ENCODE peak calls at places on chromosomes 2 and 18, in six cellular contexts. One of them, this sample, is unnamed.

GRCh38 chr2:68390600-68390999 is 25.5 kb downstream of the PLEK start:
- DNase-seq in anterior cingulate cortex: no peak
- DNase-seq in SK-N-MC: no peak
- DNase-seq in activated CD8-positive, alpha-beta memory T cell treated with anti-CD3 and anti-CD28 coated beads for 48 hours: no peak
- DNase-seq in GM23248: no peak
- DNase-seq in activated naive CD4-positive, alpha-beta T cell treated with Interleukin-2 at 50 U/mL for 16 hours: no peak
- DNase-seq in this sample: no peak

GRCh38 chr2:151553-152328 is 105.4 kb upstream of the FAM110C start:
- DNase-seq in anterior cingulate cortex: no peak
- DNase-seq in SK-N-MC: no peak
- DNase-seq in activated CD8-positive, alpha-beta memory T cell treated with anti-CD3 and anti-CD28 coated beads for 48 hours: no peak
- DNase-seq in GM23248: no peak
- DNase-seq in activated naive CD4-positive, alpha-beta T cell treated with Interleukin-2 at 50 U/mL for 16 hours: no peak
- DNase-seq in this sample: no peak

GRCh38 chr2:74481961-74482800 is 617 bp downstream of the CCDC142 start:
- DNase-seq in anterior cingulate cortex: no peak
- DNase-seq in SK-N-MC: no peak
- DNase-seq in activated CD8-positive, alpha-beta memory T cell treated with anti-CD3 and anti-CD28 coated beads for 48 hours: no peak
- DNase-seq in GM23248: peak
- DNase-seq in activated naive CD4-positive, alpha-beta T cell treated with Interleukin-2 at 50 U/mL for 16 hours: peak
- DNase-seq in this sample: peak

GRCh38 chr18:22800551-22800951 is 132.6 kb upstream of the RBBP8 start:
- DNase-seq in anterior cingulate cortex: no peak
- DNase-seq in SK-N-MC: no peak
- DNase-seq in activated CD8-positive, alpha-beta memory T cell treated with anti-CD3 and anti-CD28 coated beads for 48 hours: no peak
- DNase-seq in GM23248: peak
- DNase-seq in activated naive CD4-positive, alpha-beta T cell treated with Interleukin-2 at 50 U/mL for 16 hours: no peak
- DNase-seq in this sample: peak

GRCh38 chr2:201267278-201268030 is 7.1 kb downstream of the CASP8 start:
- DNase-seq in anterior cingulate cortex: no peak
- DNase-seq in SK-N-MC: no peak
- DNase-seq in activated CD8-positive, alpha-beta memory T cell treated with anti-CD3 and anti-CD28 coated beads for 48 hours: no peak
- DNase-seq in GM23248: no peak
- DNase-seq in activated naive CD4-positive, alpha-beta T cell treated with Interleukin-2 at 50 U/mL for 16 hours: peak
- DNase-seq in this sample: no peak

GRCh38 chr2:205759286-205759685 is 77.0 kb downstream of the NRP2 start:
- DNase-seq in anterior cingulate cortex: no peak
- DNase-seq in SK-N-MC: no peak
- DNase-seq in activated CD8-positive, alpha-beta memory T cell treated with anti-CD3 and anti-CD28 coated beads for 48 hours: no peak
- DNase-seq in GM23248: no peak
- DNase-seq in activated naive CD4-positive, alpha-beta T cell treated with Interleukin-2 at 50 U/mL for 16 hours: no peak
- DNase-seq in this sample: no peak

GRCh38 chr2:144515425-144515693 is 4.6 kb downstream of the ZEB2 start:
- DNase-seq in anterior cingulate cortex: no peak
- DNase-seq in SK-N-MC: no peak
- DNase-seq in activated CD8-positive, alpha-beta memory T cell treated with anti-CD3 and anti-CD28 coated beads for 48 hours: no peak
- DNase-seq in GM23248: no peak
- DNase-seq in activated naive CD4-positive, alpha-beta T cell treated with Interleukin-2 at 50 U/mL for 16 hours: no peak
- DNase-seq in this sample: no peak

GRCh38 chr18:78681934-78682333 is 297.7 kb upstream of the SALL3 start:
- DNase-seq in anterior cingulate cortex: no peak
- DNase-seq in SK-N-MC: no peak
- DNase-seq in activated CD8-positive, alpha-beta memory T cell treated with anti-CD3 and anti-CD28 coated beads for 48 hours: no peak
- DNase-seq in GM23248: no peak
- DNase-seq in activated naive CD4-positive, alpha-beta T cell treated with Interleukin-2 at 50 U/mL for 16 hours: no peak
- DNase-seq in this sample: no peak

GRCh38 chr2:217325810-217326209 is 465.9 kb upstream of the TNP1 start:
- DNase-seq in anterior cingulate cortex: no peak
- DNase-seq in SK-N-MC: no peak
- DNase-seq in activated CD8-positive, alpha-beta memory T cell treated with anti-CD3 and anti-CD28 coated beads for 48 hours: no peak
- DNase-seq in GM23248: no peak
- DNase-seq in activated naive CD4-positive, alpha-beta T cell treated with Interleukin-2 at 50 U/mL for 16 hours: no peak
- DNase-seq in this sample: no peak

GRCh38 chr2:198930170-198930569 is 527.6 kb downstream of the SATB2 start:
- DNase-seq in anterior cingulate cortex: no peak
- DNase-seq in SK-N-MC: no peak
- DNase-seq in activated CD8-positive, alpha-beta memory T cell treated with anti-CD3 and anti-CD28 coated beads for 48 hours: no peak
- DNase-seq in GM23248: peak
- DNase-seq in activated naive CD4-positive, alpha-beta T cell treated with Interleukin-2 at 50 U/mL for 16 hours: no peak
- DNase-seq in this sample: peak

GRCh38 chr2:228690681-228691080 is 509.2 kb upstream of the SPHKAP start:
- DNase-seq in anterior cingulate cortex: no peak
- DNase-seq in SK-N-MC: no peak
- DNase-seq in activated CD8-positive, alpha-beta memory T cell treated with anti-CD3 and anti-CD28 coated beads for 48 hours: no peak
- DNase-seq in GM23248: no peak
- DNase-seq in activated naive CD4-positive, alpha-beta T cell treated with Interleukin-2 at 50 U/mL for 16 hours: no peak
- DNase-seq in this sample: no peak

GRCh38 chr18:6482198-6482977 is 67.7 kb upstream of the L3MBTL4 start:
- DNase-seq in anterior cingulate cortex: peak
- DNase-seq in SK-N-MC: no peak
- DNase-seq in activated CD8-positive, alpha-beta memory T cell treated with anti-CD3 and anti-CD28 coated beads for 48 hours: no peak
- DNase-seq in GM23248: peak
- DNase-seq in activated naive CD4-positive, alpha-beta T cell treated with Interleukin-2 at 50 U/mL for 16 hours: no peak
- DNase-seq in this sample: peak

GRCh38 chr2:171166328-171166983 is 5.8 kb upstream of the TLK1 start:
- DNase-seq in anterior cingulate cortex: no peak
- DNase-seq in SK-N-MC: no peak
- DNase-seq in activated CD8-positive, alpha-beta memory T cell treated with anti-CD3 and anti-CD28 coated beads for 48 hours: no peak
- DNase-seq in GM23248: no peak
- DNase-seq in activated naive CD4-positive, alpha-beta T cell treated with Interleukin-2 at 50 U/mL for 16 hours: no peak
- DNase-seq in this sample: no peak

GRCh38 chr2:199463000-199463692 is 5.4 kb upstream of the SATB2 start:
- DNase-seq in anterior cingulate cortex: peak
- DNase-seq in SK-N-MC: no peak
- DNase-seq in activated CD8-positive, alpha-beta memory T cell treated with anti-CD3 and anti-CD28 coated beads for 48 hours: peak
- DNase-seq in GM23248: peak
- DNase-seq in activated naive CD4-positive, alpha-beta T cell treated with Interleukin-2 at 50 U/mL for 16 hours: peak
- DNase-seq in this sample: peak

GRCh38 chr2:138122891-138123290 is 158.6 kb downstream of the HNMT start:
- DNase-seq in anterior cingulate cortex: no peak
- DNase-seq in SK-N-MC: no peak
- DNase-seq in activated CD8-positive, alpha-beta memory T cell treated with anti-CD3 and anti-CD28 coated beads for 48 hours: no peak
- DNase-seq in GM23248: peak
- DNase-seq in activated naive CD4-positive, alpha-beta T cell treated with Interleukin-2 at 50 U/mL for 16 hours: no peak
- DNase-seq in this sample: no peak

GRCh38 chr2:182831912-182832311 is 34.5 kb downstream of the FRZB start:
- DNase-seq in anterior cingulate cortex: no peak
- DNase-seq in SK-N-MC: no peak
- DNase-seq in activated CD8-positive, alpha-beta memory T cell treated with anti-CD3 and anti-CD28 coated beads for 48 hours: no peak
- DNase-seq in GM23248: no peak
- DNase-seq in activated naive CD4-positive, alpha-beta T cell treated with Interleukin-2 at 50 U/mL for 16 hours: no peak
- DNase-seq in this sample: no peak

GRCh38 chr18:58525517-58525916 is 103.4 kb downstream of the ALPK2 start:
- DNase-seq in anterior cingulate cortex: no peak
- DNase-seq in SK-N-MC: no peak
- DNase-seq in activated CD8-positive, alpha-beta memory T cell treated with anti-CD3 and anti-CD28 coated beads for 48 hours: no peak
- DNase-seq in GM23248: peak
- DNase-seq in activated naive CD4-positive, alpha-beta T cell treated with Interleukin-2 at 50 U/mL for 16 hours: peak
- DNase-seq in this sample: peak

GRCh38 chr2:53640466-53640865 is 127.1 kb upstream of the CHAC2 start:
- DNase-seq in anterior cingulate cortex: no peak
- DNase-seq in SK-N-MC: no peak
- DNase-seq in activated CD8-positive, alpha-beta memory T cell treated with anti-CD3 and anti-CD28 coated beads for 48 hours: no peak
- DNase-seq in GM23248: no peak
- DNase-seq in activated naive CD4-positive, alpha-beta T cell treated with Interleukin-2 at 50 U/mL for 16 hours: no peak
- DNase-seq in this sample: peak

GRCh38 chr2:120726245-120726644 is 9.4 kb upstream of the GLI2 start:
- DNase-seq in anterior cingulate cortex: no peak
- DNase-seq in SK-N-MC: no peak
- DNase-seq in activated CD8-positive, alpha-beta memory T cell treated with anti-CD3 and anti-CD28 coated beads for 48 hours: no peak
- DNase-seq in GM23248: no peak
- DNase-seq in activated naive CD4-positive, alpha-beta T cell treated with Interleukin-2 at 50 U/mL for 16 hours: no peak
- DNase-seq in this sample: no peak

GRCh38 chr2:59000796-59001195 is 759.7 kb upstream of the FANCL start:
- DNase-seq in anterior cingulate cortex: no peak
- DNase-seq in SK-N-MC: no peak
- DNase-seq in activated CD8-positive, alpha-beta memory T cell treated with anti-CD3 and anti-CD28 coated beads for 48 hours: no peak
- DNase-seq in GM23248: no peak
- DNase-seq in activated naive CD4-positive, alpha-beta T cell treated with Interleukin-2 at 50 U/mL for 16 hours: no peak
- DNase-seq in this sample: peak

GRCh38 chr2:65823511-65823910 is 391.1 kb upstream of the SPRED2 start:
- DNase-seq in anterior cingulate cortex: no peak
- DNase-seq in SK-N-MC: no peak
- DNase-seq in activated CD8-positive, alpha-beta memory T cell treated with anti-CD3 and anti-CD28 coated beads for 48 hours: no peak
- DNase-seq in GM23248: no peak
- DNase-seq in activated naive CD4-positive, alpha-beta T cell treated with Interleukin-2 at 50 U/mL for 16 hours: no peak
- DNase-seq in this sample: no peak

GRCh38 chr2:213087040-213087439 is 64.4 kb downstream of the IKZF2 start:
- DNase-seq in anterior cingulate cortex: no peak
- DNase-seq in SK-N-MC: no peak
- DNase-seq in activated CD8-positive, alpha-beta memory T cell treated with anti-CD3 and anti-CD28 coated beads for 48 hours: no peak
- DNase-seq in GM23248: no peak
- DNase-seq in activated naive CD4-positive, alpha-beta T cell treated with Interleukin-2 at 50 U/mL for 16 hours: no peak
- DNase-seq in this sample: no peak

GRCh38 chr18:35635171-35635570 is 53.6 kb downstream of the GALNT1 start:
- DNase-seq in anterior cingulate cortex: no peak
- DNase-seq in SK-N-MC: no peak
- DNase-seq in activated CD8-positive, alpha-beta memory T cell treated with anti-CD3 and anti-CD28 coated beads for 48 hours: no peak
- DNase-seq in GM23248: peak
- DNase-seq in activated naive CD4-positive, alpha-beta T cell treated with Interleukin-2 at 50 U/mL for 16 hours: no peak
- DNase-seq in this sample: peak

GRCh38 chr18:61549889-61550288 is 216.7 kb downstream of the CDH20 start:
- DNase-seq in anterior cingulate cortex: no peak
- DNase-seq in SK-N-MC: no peak
- DNase-seq in activated CD8-positive, alpha-beta memory T cell treated with anti-CD3 and anti-CD28 coated beads for 48 hours: no peak
- DNase-seq in GM23248: no peak
- DNase-seq in activated naive CD4-positive, alpha-beta T cell treated with Interleukin-2 at 50 U/mL for 16 hours: no peak
- DNase-seq in this sample: no peak

GRCh38 chr2:168494190-168494711 is 38.2 kb downstream of the CERS6 start:
- DNase-seq in anterior cingulate cortex: no peak
- DNase-seq in SK-N-MC: no peak
- DNase-seq in activated CD8-positive, alpha-beta memory T cell treated with anti-CD3 and anti-CD28 coated beads for 48 hours: no peak
- DNase-seq in GM23248: peak
- DNase-seq in activated naive CD4-positive, alpha-beta T cell treated with Interleukin-2 at 50 U/mL for 16 hours: no peak
- DNase-seq in this sample: no peak

GRCh38 chr2:108585446-108585845 is 51.2 kb downstream of the LIMS1 start:
- DNase-seq in anterior cingulate cortex: no peak
- DNase-seq in SK-N-MC: no peak
- DNase-seq in activated CD8-positive, alpha-beta memory T cell treated with anti-CD3 and anti-CD28 coated beads for 48 hours: no peak
- DNase-seq in GM23248: no peak
- DNase-seq in activated naive CD4-positive, alpha-beta T cell treated with Interleukin-2 at 50 U/mL for 16 hours: no peak
- DNase-seq in this sample: no peak

GRCh38 chr2:28587526-28588230 is 91.8 kb downstream of the PLB1 start:
- DNase-seq in anterior cingulate cortex: no peak
- DNase-seq in SK-N-MC: no peak
- DNase-seq in activated CD8-positive, alpha-beta memory T cell treated with anti-CD3 and anti-CD28 coated beads for 48 hours: no peak
- DNase-seq in GM23248: no peak
- DNase-seq in activated naive CD4-positive, alpha-beta T cell treated with Interleukin-2 at 50 U/mL for 16 hours: no peak
- DNase-seq in this sample: no peak

GRCh38 chr2:80238692-80239469 is 65.7 kb downstream of the LRRTM1 start:
- DNase-seq in anterior cingulate cortex: no peak
- DNase-seq in SK-N-MC: no peak
- DNase-seq in activated CD8-positive, alpha-beta memory T cell treated with anti-CD3 and anti-CD28 coated beads for 48 hours: no peak
- DNase-seq in GM23248: peak
- DNase-seq in activated naive CD4-positive, alpha-beta T cell treated with Interleukin-2 at 50 U/mL for 16 hours: no peak
- DNase-seq in this sample: peak

GRCh38 chr18:34494359-34494696 is 215.8 kb upstream of the DTNA start:
- DNase-seq in anterior cingulate cortex: peak
- DNase-seq in SK-N-MC: no peak
- DNase-seq in activated CD8-positive, alpha-beta memory T cell treated with anti-CD3 and anti-CD28 coated beads for 48 hours: no peak
- DNase-seq in GM23248: no peak
- DNase-seq in activated naive CD4-positive, alpha-beta T cell treated with Interleukin-2 at 50 U/mL for 16 hours: no peak
- DNase-seq in this sample: no peak

GRCh38 chr2:203484266-203485112 is 50.6 kb downstream of the RAPH1 start:
- DNase-seq in anterior cingulate cortex: no peak
- DNase-seq in SK-N-MC: no peak
- DNase-seq in activated CD8-positive, alpha-beta memory T cell treated with anti-CD3 and anti-CD28 coated beads for 48 hours: no peak
- DNase-seq in GM23248: no peak
- DNase-seq in activated naive CD4-positive, alpha-beta T cell treated with Interleukin-2 at 50 U/mL for 16 hours: peak
- DNase-seq in this sample: peak

GRCh38 chr2:162333968-162334367 is 10.0 kb upstream of the GCA start:
- DNase-seq in anterior cingulate cortex: no peak
- DNase-seq in SK-N-MC: no peak
- DNase-seq in activated CD8-positive, alpha-beta memory T cell treated with anti-CD3 and anti-CD28 coated beads for 48 hours: no peak
- DNase-seq in GM23248: peak
- DNase-seq in activated naive CD4-positive, alpha-beta T cell treated with Interleukin-2 at 50 U/mL for 16 hours: peak
- DNase-seq in this sample: peak

GRCh38 chr2:136013286-136013685 is 27.9 kb upstream of the DARS1 start:
- DNase-seq in anterior cingulate cortex: no peak
- DNase-seq in SK-N-MC: no peak
- DNase-seq in activated CD8-positive, alpha-beta memory T cell treated with anti-CD3 and anti-CD28 coated beads for 48 hours: no peak
- DNase-seq in GM23248: no peak
- DNase-seq in activated naive CD4-positive, alpha-beta T cell treated with Interleukin-2 at 50 U/mL for 16 hours: no peak
- DNase-seq in this sample: no peak

GRCh38 chr18:55413474-55413873 is 174.5 kb downstream of the TCF4 start:
- DNase-seq in anterior cingulate cortex: no peak
- DNase-seq in SK-N-MC: no peak
- DNase-seq in activated CD8-positive, alpha-beta memory T cell treated with anti-CD3 and anti-CD28 coated beads for 48 hours: no peak
- DNase-seq in GM23248: peak
- DNase-seq in activated naive CD4-positive, alpha-beta T cell treated with Interleukin-2 at 50 U/mL for 16 hours: no peak
- DNase-seq in this sample: peak

This sample was measured in EH.